ENCODE peak calls at places on chromosomes 12 and 14, in six cellular contexts. G, Q, C, T, M and H are unnamed samples.

GRCh38 chr12:94353130-94353529 is 106.5 kb downstream of the CEP83 start:
- DNase-seq in Q (no peak), C (no peak), G (no peak), M (no peak), T (no peak), H (no peak)

GRCh38 chr12:6273931-6274687 is 36.4 kb upstream of the PLEKHG6 start:
- DNase-seq in Q (no peak), C (no peak), M (no peak), G (no peak), T (no peak), H (no peak)

GRCh38 chr14:92540472-92541048 is 27.0 kb downstream of the RIN3 start:
- DNase-seq in C (no peak), Q (peak), M (peak), T (peak), G (peak), H (peak)

GRCh38 chr12:91662021-91662420 is 479.4 kb upstream of the DCN start:
- DNase-seq in C (no peak), Q (no peak), M (no peak), G (no peak), T (peak), H (no peak)

GRCh38 chr14:68501171-68501570 is 291.7 kb downstream of the ZFP36L1 start:
- DNase-seq in G (no peak), C (no peak), M (no peak), T (no peak), Q (no peak), H (no peak)

GRCh38 chr12:7060353-7060954 is at the start of gene C1S:
- DNase-seq in Q (peak), C (peak), G (peak), T (peak), M (peak), H (peak)

GRCh38 chr14:96053600-96054381 is 14.6 kb downstream of the C14orf132 start:
- DNase-seq in M (no peak), G (peak), C (no peak), Q (no peak), T (peak), H (no peak)

GRCh38 chr12:119668315-119668651 is 350 bp downstream of the PRKAB1 start:
- DNase-seq in T (peak), G (no peak), Q (no peak), M (no peak), C (no peak), H (no peak)

GRCh38 chr14:77107228-77107627 is 9.2 kb downstream of the CIPC start:
- DNase-seq in M (no peak), C (no peak), Q (no peak), T (no peak), G (no peak), H (no peak)
- TF ChIP-seq CTCF in M (no peak), C (no peak), Q (no peak), T (no peak), G (no peak), H (no peak)

DNA sequence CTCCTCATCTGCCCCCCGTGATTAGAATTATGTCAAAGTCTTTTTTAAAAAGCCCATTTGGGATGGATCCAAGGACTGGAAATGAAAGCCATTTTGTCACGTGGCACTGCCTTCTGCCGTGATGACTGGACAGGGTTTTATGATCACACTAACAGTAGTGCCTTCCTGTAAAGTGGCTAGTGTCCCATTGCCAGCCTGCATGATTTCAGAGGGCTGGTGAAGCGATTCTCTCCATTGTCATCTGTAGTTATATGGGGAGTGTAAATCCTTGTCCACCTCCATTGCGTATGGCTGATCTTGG is 37.6 kb downstream of the CFAP251 start:
- DNase-seq in M (no peak), C (no peak), Q (no peak), T (no peak), G (no peak), H (no peak)
- TF ChIP-seq CTCF in M (peak), C (no peak), Q (no peak), T (no peak), G (peak), H (peak)

GRCh38 chr14:82009076-82009475 is 475.4 kb upstream of the SEL1L start:
- DNase-seq in T (no peak), G (no peak), Q (no peak), M (no peak), C (peak), H (peak)
- TF ChIP-seq CTCF in T (no peak), G (peak), Q (peak), M (no peak), C (peak), H (peak)

DNA sequence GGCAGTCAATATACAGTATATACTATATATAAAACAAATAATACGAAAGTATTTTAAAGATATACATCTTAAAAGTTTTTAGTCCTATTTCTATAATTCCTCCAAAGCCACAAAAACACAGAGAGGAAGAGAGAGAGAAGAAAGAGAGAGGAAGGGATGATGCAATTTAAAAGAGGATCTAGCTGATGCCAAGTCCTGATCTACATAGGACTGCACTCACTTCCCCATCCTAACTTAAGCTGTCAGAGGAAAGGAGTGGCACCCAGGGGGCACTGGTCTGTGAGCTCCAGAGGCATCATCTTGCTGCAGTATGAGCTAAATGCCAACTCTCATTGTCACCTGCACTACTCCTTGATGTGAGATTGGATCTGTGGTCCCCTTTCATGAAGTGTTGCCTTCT is 95.8 kb downstream of the C12orf42 start:
- DNase-seq in M (no peak), Q (no peak), G (no peak), C (no peak), T (no peak), H (no peak)
- TF ChIP-seq CTCF in M (no peak), Q (no peak), G (no peak), C (no peak), T (no peak), H (no peak)

GRCh38 chr14:63039800-63040380 is 5.4 kb downstream of the KCNH5 start:
- DNase-seq in G (peak), C (peak), Q (no peak), M (peak), T (peak), H (peak)
- TF ChIP-seq CTCF in G (peak), C (peak), Q (peak), M (peak), T (peak), H (peak)

GRCh38 chr14:104135121-104135903 is 3.1 kb upstream of the KIF26A start:
- DNase-seq in Q (peak), M (peak), T (peak), C (peak), G (no peak), H (peak)
- TF ChIP-seq CTCF in Q (peak), M (no peak), T (no peak), C (peak), G (peak), H (peak)

GRCh38 chr12:51871126-51871525 is 16.8 kb upstream of the ANKRD33 start:
- DNase-seq in T (no peak), Q (no peak), M (no peak), C (no peak), G (no peak), H (no peak)
- TF ChIP-seq CTCF in T (no peak), Q (no peak), M (no peak), C (no peak), G (peak), H (no peak)

DNA sequence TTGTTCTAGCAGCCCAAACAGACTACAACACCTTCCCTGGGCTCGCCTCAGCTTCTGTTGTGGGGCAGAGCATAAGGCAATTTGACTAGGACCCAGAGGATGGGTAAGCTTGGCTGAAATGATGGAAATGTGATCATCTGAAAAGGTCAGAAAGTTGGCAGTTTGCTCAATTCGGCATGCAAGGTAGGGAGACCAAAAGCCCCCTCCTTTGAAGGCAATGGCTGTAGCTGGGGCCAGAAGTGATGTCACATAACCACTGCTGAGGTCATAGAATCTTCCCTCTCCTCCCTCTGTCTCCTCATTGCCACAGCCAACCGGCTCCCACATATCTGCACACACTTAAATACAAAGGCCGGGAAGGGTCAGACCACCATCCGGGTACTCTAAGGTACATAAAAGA is at the start of gene TPPP2:
- DNase-seq in C (no peak), G (no peak), T (no peak), M (no peak), Q (no peak), H (no peak)
- TF ChIP-seq CTCF in C (no peak), G (no peak), T (no peak), M (no peak), Q (no peak), H (no peak)